ENCODE peak calls at places on chromosomes 13 and 19, in six cellular contexts. M is neural progenitor cell, R is K562, I is lower lobe of right lung, C is brain microvascular endothelial cell, Y is Panc1. N is an unnamed sample.

GRCh38 chr19:47004012-47004465 is 15.6 kb upstream of the NPAS1 start:
- DNase-seq in R (peak; percentile 61), C (no peak), I (no peak), Y (no peak), M (no peak), N (no peak)

GRCh38 chr13:31046711-31047279 is 114.3 kb downstream of the TEX26 start:
- DNase-seq in C (peak; percentile 23), R (no peak), Y (no peak), I (no peak), M (peak; percentile 10), N (peak; percentile 31)

GRCh38 chr13:30569901-30570576 is 47.7 kb upstream of the USPL1 start:
- DNase-seq in I (no peak), R (peak; percentile 5), Y (no peak), M (no peak), C (peak; percentile 92), N (peak; percentile 78)

GRCh38 chr13:106172176-106172905 is 363.1 kb downstream of the EFNB2 start:
- DNase-seq in R (no peak), C (no peak), Y (no peak), M (no peak), I (no peak), N (no peak)

GRCh38 chr13:111253334-111253872 is 67.0 kb upstream of the TEX29 start:
- DNase-seq in R (no peak), M (no peak), I (no peak), Y (no peak), C (no peak), N (no peak)

GRCh38 chr19:38395381-38396127 is 7.1 kb downstream of the SPRED3 start:
- DNase-seq in C (no peak), R (no peak), I (no peak), M (peak; percentile 1), Y (no peak), N (no peak)

GRCh38 chr13:21060063-21060826 is 1.1 kb downstream of the LATS2 start:
- DNase-seq in M (peak; percentile 61), R (no peak), I (peak; percentile 62), Y (no peak), C (no peak), N (peak; percentile 54)

GRCh38 chr19:3338541-3339181 is 27.7 kb upstream of the NFIC start:
- DNase-seq in I (peak; percentile 87), C (no peak), R (peak; percentile 7), M (no peak), Y (no peak), N (no peak)

GRCh38 chr19:12834418-12834943 is at the start of gene RTBDN:
- DNase-seq in M (peak; percentile 50), R (no peak), I (no peak), C (no peak), Y (no peak), N (no peak)

GRCh38 chr19:16361254-16361653 is 36.6 kb downstream of the KLF2 start:
- DNase-seq in M (no peak), R (no peak), C (no peak), I (no peak), Y (no peak), N (no peak)

GRCh38 chr13:29908411-29908810 is 58.0 kb upstream of the UBL3 start:
- DNase-seq in R (no peak), Y (no peak), I (no peak), C (no peak), M (no peak), N (no peak)

GRCh38 chr13:113448885-113449692 is 4.2 kb downstream of the ADPRHL1 start:
- DNase-seq in Y (peak; percentile 62), C (no peak), I (peak; percentile 75), R (peak; percentile 69), M (no peak), N (peak; percentile 64)

GRCh38 chr19:41740415-41741243 is 14.7 kb upstream of the CEACAM6 start:
- DNase-seq in M (no peak), C (no peak), Y (no peak), R (no peak), I (no peak), N (no peak)

GRCh38 chr13:39107484-39108040 is 69.3 kb downstream of the NHLRC3 start:
- DNase-seq in I (no peak), M (no peak), C (no peak), R (no peak), Y (no peak), N (no peak)

GRCh38 chr19:41223431-41224234 is 4.6 kb downstream of the AXL start:
- DNase-seq in M (peak; percentile 81), Y (no peak), R (no peak), I (no peak), C (peak; percentile 89), N (no peak)

GRCh38 chr19:1189419-1189818 is 15.4 kb upstream of the SBNO2 start:
- DNase-seq in R (peak; percentile 61), Y (no peak), C (no peak), I (no peak), M (peak; percentile 2), N (no peak)

GRCh38 chr13:78131811-78132210 is 213.2 kb upstream of the EDNRB start:
- DNase-seq in Y (no peak), R (no peak), M (no peak), C (no peak), I (no peak), N (no peak)

GRCh38 chr19:12580180-12580694 is 29.0 kb upstream of the ZNF564 start:
- DNase-seq in R (no peak), I (no peak), M (no peak), Y (no peak), C (peak; percentile 16), N (no peak)

GRCh38 chr19:30743702-30744101 is 371.5 kb downstream of the ZNF536 start:
- DNase-seq in M (no peak), R (no peak), C (no peak), I (no peak), Y (no peak), N (no peak)

GRCh38 chr19:5952193-5953033 is 25.5 kb downstream of the RANBP3 start:
- DNase-seq in I (peak; percentile 39), C (no peak), M (no peak), R (no peak), Y (no peak), N (no peak)

GRCh38 chr19:5953680-5954213 is 24.2 kb downstream of the RANBP3 start:
- DNase-seq in C (peak; percentile 32), R (peak; percentile 41), I (no peak), M (no peak), Y (no peak), N (no peak)

GRCh38 chr19:5955638-5955935 is 22.4 kb downstream of the RANBP3 start:
- DNase-seq in M (no peak), R (no peak), C (no peak), Y (no peak), I (no peak), N (no peak)

GRCh38 chr19:5953034-5953589 is 24.8 kb downstream of the RANBP3 start:
- DNase-seq in Y (no peak), C (no peak), R (no peak), I (no peak), M (no peak), N (no peak)

DNA sequence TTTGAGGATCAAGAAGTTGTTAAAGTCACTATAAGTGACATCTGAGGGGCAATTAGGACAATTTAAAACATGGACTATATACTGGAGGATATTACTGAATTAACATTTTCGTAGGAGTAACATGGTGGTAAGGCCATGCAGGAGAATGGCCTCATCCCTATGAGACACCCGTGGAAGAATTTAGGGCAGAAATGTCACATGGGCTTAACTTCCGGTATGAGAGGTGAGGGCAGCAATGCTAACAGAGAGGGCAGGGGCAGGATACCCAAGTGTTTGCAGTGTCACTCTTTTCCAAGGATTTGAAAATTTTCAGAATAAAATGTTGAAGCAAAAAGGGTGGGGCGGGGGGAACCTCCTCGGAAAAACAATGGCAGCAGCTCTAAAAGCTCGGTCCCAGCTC is 23.6 kb downstream of the RANBP3 start:
- DNase-seq in C (no peak), I (no peak), Y (no peak), R (no peak), M (no peak), N (no peak)
- H3K4me3 ChIP-seq in C (no peak overlapping the region), I (no peak overlapping the region), Y (no peak overlapping the region), R (no peak overlapping the region), M (no peak overlapping the region), N (no peak overlapping the region)

GRCh38 chr19:34269081-34269480 is 14.7 kb downstream of the GARRE1 start:
- DNase-seq in C (no peak), I (no peak), R (no peak), Y (no peak), M (no peak), N (no peak)

GRCh38 chr19:34273121-34273845 is 18.9 kb downstream of the GARRE1 start:
- DNase-seq in M (no peak), Y (no peak), C (no peak), I (no peak), R (no peak), N (no peak)

GRCh38 chr19:34269968-34270621 is 15.7 kb downstream of the GARRE1 start:
- DNase-seq in C (peak; percentile 48), Y (no peak), I (peak; percentile 77), M (no peak), R (no peak), N (peak; percentile 65)

GRCh38 chr19:34265221-34265650 is 10.9 kb downstream of the GARRE1 start:
- DNase-seq in C (no peak), Y (no peak), M (no peak), I (no peak), R (no peak), N (no peak)

GRCh38 chr19:34269489-34269888 is 15.1 kb downstream of the GARRE1 start:
- DNase-seq in R (no peak), M (no peak), Y (no peak), C (no peak), I (no peak), N (no peak)
- H3K27ac ChIP-seq in R (no peak overlapping the region), M (no peak overlapping the region), Y (peak overlapping the region; percentile 75), C (peak overlapping the region; percentile 68), I (peak overlapping the region; percentile 86), N (peak overlapping the region; percentile 81)

GRCh38 chr19:8343483-8343844 is 402 bp upstream of the KANK3 start:
- DNase-seq in Y (no peak), R (no peak), I (no peak), C (no peak), M (no peak), N (no peak)

GRCh38 chr19:8342684-8343482 is at the start of gene KANK3:
- DNase-seq in M (peak; percentile 97), R (peak; percentile 100), C (peak; percentile 96), I (peak; percentile 99), Y (no peak), N (peak; percentile 89)

GRCh38 chr19:8338835-8339234 is 4.2 kb downstream of the KANK3 start:
- DNase-seq in R (no peak), M (no peak), C (no peak), Y (no peak), I (no peak), N (no peak)

GRCh38 chr19:8340341-8341096 is 2.5 kb downstream of the KANK3 start:
- DNase-seq in Y (no peak), I (peak; percentile 75), C (no peak), R (peak; percentile 59), M (peak; percentile 44), N (peak; percentile 82)

GRCh38 chr19:8342316-8342683 is 762 bp downstream of the KANK3 start:
- DNase-seq in C (no peak), I (no peak), R (no peak), Y (no peak), M (no peak), N (no peak)
- H3K4me3 ChIP-seq in C (peak overlapping the region; percentile 3), I (peak overlapping the region; percentile 79), R (no peak overlapping the region), Y (no peak overlapping the region), M (no peak overlapping the region), N (peak overlapping the region; percentile 31)

GRCh38 chr19:48638831-48639381 is 1.7 kb upstream of the DBP start:
- DNase-seq in R (peak; percentile 77), Y (no peak), I (no peak), M (no peak), C (no peak), N (peak; percentile 60)
- H3K27ac ChIP-seq in R (peak overlapping the region; percentile 91), Y (peak overlapping the region; percentile 90), I (peak overlapping the region; percentile 96), M (no peak overlapping the region), C (no peak overlapping the region), N (peak overlapping the region; percentile 96)